ENCODE peak calls at places on chromosome 19, in four cellular contexts. M is H1, U is GM12878, N is K562. P is an unnamed sample.

GRCh38 chr19:18113827-18114226 is 16.2 kb downstream of the MAST3 start:
- DNase-seq in M (no peak), U (no peak), N (no peak), P (no peak)

GRCh38 chr19:52227196-52227940 is 37.5 kb downstream of the PPP2R1A start:
- DNase-seq in M (no peak), U (no peak), N (no peak), P (no peak)

GRCh38 chr19:38975861-38976271 is 324 bp upstream of the FBXO17 start:
- DNase-seq in M (peak), U (no peak), N (peak), P (no peak)

GRCh38 chr19:5828661-5829566 is 10.6 kb downstream of the FUT6 start:
- DNase-seq in M (peak), U (no peak), N (peak), P (peak)

GRCh38 chr19:38830039-38830733 is 1.4 kb downstream of the ECH1 start:
- DNase-seq in M (no peak), U (no peak), N (no peak), P (no peak)

GRCh38 chr19:7618366-7618765 is 11.0 kb downstream of the XAB2 start:
- DNase-seq in M (no peak), U (no peak), N (no peak), P (no peak)

GRCh38 chr19:7292950-7293794 is 1.0 kb downstream of the INSR start:
- DNase-seq in M (peak), U (no peak), N (peak), P (no peak)

GRCh38 chr19:30390356-30390988 is 18.3 kb downstream of the ZNF536 start:
- DNase-seq in M (peak), U (no peak), N (no peak), P (no peak)

GRCh38 chr19:6278740-6279619 is 795 bp downstream of the MLLT1 start:
- DNase-seq in M (peak), U (no peak), N (peak), P (no peak)

GRCh38 chr19:38842439-38843174 is 7.2 kb downstream of the HNRNPL start:
- DNase-seq in M (no peak), U (no peak), N (no peak), P (no peak)

GRCh38 chr19:18966304-18966703 is 25.3 kb upstream of the HOMER3 start:
- DNase-seq in M (no peak), U (no peak), N (no peak), P (no peak)

GRCh38 chr19:16614941-16615340 is 13.1 kb downstream of the MED26 start:
- DNase-seq in M (no peak), U (no peak), N (no peak), P (no peak)

GRCh38 chr19:45637890-45638667 is 1.1 kb downstream of the EML2 start:
- DNase-seq in M (no peak), U (no peak), N (no peak), P (no peak)

GRCh38 chr19:56290104-56290503 is 17.6 kb downstream of the EDDM13 start:
- DNase-seq in M (no peak), U (no peak), N (no peak), P (no peak)

GRCh38 chr19:16893686-16893990 is 4.8 kb downstream of the F2RL3 start:
- DNase-seq in M (no peak), U (no peak), N (no peak), P (peak)

GRCh38 chr19:45097776-45098520 is 5.0 kb downstream of the PPP1R37 start:
- DNase-seq in M (no peak), U (no peak), N (peak), P (no peak)

GRCh38 chr19:8045872-8046568 is 6.5 kb upstream of the CCL25 start:
- DNase-seq in M (no peak), U (no peak), N (no peak), P (no peak)

GRCh38 chr19:56840452-56841193 is at the start of the genes PEG3 and ZIM2:
- DNase-seq in M (no peak), U (no peak), N (no peak), P (no peak)

GRCh38 chr19:4976412-4977298 is 7.7 kb downstream of the KDM4B start:
- DNase-seq in M (peak), U (no peak), N (no peak), P (no peak)

GRCh38 chr19:2150794-2151338 is 500 bp downstream of the AP3D1 start:
- DNase-seq in M (peak), U (no peak), N (peak), P (peak)

GRCh38 chr19:55590621-55591020 is 8.7 kb downstream of the FIZ1 start:
- DNase-seq in M (peak), U (no peak), N (peak), P (no peak)

GRCh38 chr19:17292301-17293074 is 10.7 kb downstream of the ABHD8 start:
- DNase-seq in M (peak), U (peak), N (peak), P (peak)

GRCh38 chr19:38321646-38322323 is 2.1 kb downstream of the KCNK6 start:
- DNase-seq in M (no peak), U (no peak), N (no peak), P (no peak)

GRCh38 chr19:52336976-52337375 is 933 bp downstream of the ZNF610 start:
- DNase-seq in M (no peak), U (no peak), N (no peak), P (no peak)

GRCh38 chr19:43575156-43575950 is at the start of the genes PINLYP and XRCC1:
- DNase-seq in M (peak), U (peak), N (peak), P (peak)

GRCh38 chr19:28169168-28169862 is 1043.6 kb downstream of the UQCRFS1 start:
- DNase-seq in M (peak), U (no peak), N (no peak), P (no peak)
- TF ChIP-seq TAF1 in M (no peak), U (no peak), N (no peak), P (no peak)

GRCh38 chr19:47758433-47758784 is 13.1 kb downstream of the NOP53 start:
- DNase-seq in M (no peak), U (no peak), N (no peak), P (no peak)

GRCh38 chr19:47756953-47757608 is 11.7 kb downstream of the NOP53 start:
- DNase-seq in M (no peak), U (no peak), N (no peak), P (no peak)

GRCh38 chr19:47755762-47756626 is 10.6 kb downstream of the NOP53 start:
- DNase-seq in M (no peak), U (no peak), N (no peak), P (no peak)

GRCh38 chr19:47756627-47756929 is 11.2 kb downstream of the NOP53 start:
- DNase-seq in M (no peak), U (no peak), N (no peak), P (no peak)

GRCh38 chr19:47757617-47758432 is 12.5 kb downstream of the NOP53 start:
- DNase-seq in M (no peak), U (no peak), N (no peak), P (no peak)
- TF ChIP-seq POLR2A in M (no peak), U (peak), N (peak), P (no peak)

GRCh38 chr19:46925548-46925950 is 64.8 kb downstream of the ARHGAP35 start:
- DNase-seq in M (no peak), U (no peak), N (no peak), P (no peak)

GRCh38 chr19:46927106-46927505 is 66.3 kb downstream of the ARHGAP35 start:
- DNase-seq in M (no peak), U (no peak), N (no peak), P (no peak)

GRCh38 chr19:46926201-46927071 is 65.6 kb downstream of the ARHGAP35 start:
- DNase-seq in M (no peak), U (no peak), N (no peak), P (no peak)

GRCh38 chr19:46922465-46922864 is 61.7 kb downstream of the ARHGAP35 start:
- DNase-seq in M (no peak), U (no peak), N (no peak), P (no peak)

DNA sequence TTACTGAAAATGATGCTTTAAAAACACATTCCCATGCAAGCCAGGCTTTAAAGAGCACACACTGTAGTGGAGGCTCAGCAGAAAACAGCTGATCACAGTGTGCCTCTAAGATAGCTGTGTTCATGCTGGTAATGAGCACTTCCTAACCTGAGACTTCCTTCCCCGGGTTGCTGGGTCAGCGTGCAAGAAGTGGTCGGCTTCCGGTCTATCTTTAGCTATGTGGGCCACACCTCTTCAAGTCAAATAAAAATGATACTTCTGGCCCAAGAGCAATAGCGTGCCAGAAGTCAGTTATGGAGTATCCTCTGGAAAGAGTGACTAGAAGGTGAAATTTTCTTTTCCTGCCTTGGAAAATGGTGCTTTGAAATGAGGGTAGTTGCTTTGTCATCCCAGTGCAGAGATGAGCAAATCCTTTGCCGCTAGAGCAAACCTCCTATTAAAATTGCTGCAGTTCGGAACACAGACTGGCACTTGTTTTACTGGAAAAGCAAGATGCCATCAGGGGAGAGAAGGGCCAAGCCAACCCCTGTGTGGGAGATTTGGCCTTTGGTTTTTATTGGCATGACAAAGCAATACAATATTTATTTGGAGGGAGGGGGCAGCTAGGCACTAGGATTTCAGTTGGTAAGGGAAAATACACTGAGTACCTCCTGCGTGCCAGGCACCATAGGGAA is 64.2 kb downstream of the ARHGAP35 start:
- DNase-seq in M (no peak), U (no peak), N (peak), P (peak)
- TF ChIP-seq POLR2AphosphoS5 in M (no peak), U (no peak), N (no peak), P (no peak)

GRCh38 chr19:3670258-3670795 is 29.9 kb downstream of the PIP5K1C start:
- DNase-seq in M (no peak), U (no peak), N (peak), P (no peak)
- TF ChIP-seq TAF1 in M (no peak), U (no peak), N (peak), P (no peak)

GRCh38 chr19:48646192-48646911 is 365 bp upstream of the CA11 start:
- DNase-seq in M (peak), U (no peak), N (peak), P (peak)
- TF ChIP-seq POLR2A in M (peak), U (peak), N (no peak), P (no peak)

DNA sequence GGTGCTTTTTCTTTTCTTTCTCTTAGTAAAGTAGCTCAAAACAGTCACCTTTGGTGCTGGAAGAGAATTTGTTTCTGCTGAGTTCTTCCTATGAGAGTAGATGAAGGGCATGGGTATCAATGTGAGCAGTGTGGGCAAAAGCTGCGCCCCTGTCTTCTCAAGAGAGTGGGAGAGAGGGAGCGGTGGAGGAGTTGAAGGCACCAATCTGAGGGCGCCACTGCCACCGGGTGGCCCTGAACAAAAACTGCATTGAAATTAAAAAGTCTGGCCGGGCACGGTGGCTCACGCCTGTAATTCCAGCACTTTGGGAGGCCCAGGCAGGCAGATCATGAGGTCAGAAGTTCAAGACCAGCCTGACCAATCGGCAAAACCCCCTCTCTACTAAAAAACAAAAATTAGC is 28.7 kb upstream of the EPHX3 start:
- DNase-seq in M (no peak), U (no peak), N (no peak), P (no peak)
- TF ChIP-seq POLR2AphosphoS5 in M (no peak), U (no peak), N (no peak), P (no peak)

GRCh38 chr19:49954092-49954825 is 6.7 kb downstream of the SIGLEC11 start:
- DNase-seq in M (no peak), U (no peak), N (no peak), P (no peak)
- TF ChIP-seq TAF1 in M (no peak), U (no peak), N (no peak), P (no peak)

P was measured in GM12892.